ENCODE peak calls at places on chromosomes 7 and 10, in ten cellular contexts. J is mucosa of descending colon, N is AG10803, E is stromal cell of bone marrow, Q is NCI-H1417, L is brain microvascular endothelial cell, W is body of pancreas, G is SW480, K is NCI-H82, D is NCI-H1105 treated with DMSO at 0.1 percent for 48 hours. S is an unnamed sample.

GRCh38 chr10:74231375-74231774 is 80.4 kb downstream of the ADK start:
- DNase-seq in J (no peak), N (no peak), E (no peak), Q (no peak), L (peak), W (no peak), G (no peak), K (no peak), D (no peak), S (no peak)

GRCh38 chr7:15236958-15237357 is 324.9 kb downstream of the AGMO start:
- DNase-seq in J (no peak), N (no peak), E (no peak), Q (no peak), L (no peak), W (no peak), G (no peak), K (no peak), D (no peak), S (no peak)

GRCh38 chr10:67903581-67903980 is 19.1 kb downstream of the SIRT1 start:
- DNase-seq in J (no peak), N (no peak), E (no peak), Q (no peak), L (no peak), W (no peak), G (no peak), K (no peak), D (no peak), S (no peak)

GRCh38 chr10:119896937-119897336 is 4.4 kb downstream of the SEC23IP start:
- DNase-seq in J (peak), N (no peak), E (no peak), Q (no peak), L (no peak), W (peak), G (no peak), K (no peak), D (no peak), S (no peak)

GRCh38 chr10:21533577-21534475 is at the start of gene MLLT10:
- DNase-seq in J (peak), N (peak), E (peak), Q (peak), L (peak), W (peak), G (peak), K (peak), D (peak), S (peak)

GRCh38 chr10:21514808-21515580 is 10.5 kb downstream of the SKIDA1 start:
- DNase-seq in J (no peak), N (no peak), E (no peak), Q (no peak), L (no peak), W (no peak), G (no peak), K (peak), D (no peak), S (no peak)

GRCh38 chr10:14004536-14004935 is 326.2 kb downstream of the FRMD4A start:
- DNase-seq in J (no peak), N (no peak), E (no peak), Q (no peak), L (no peak), W (no peak), G (no peak), K (no peak), D (no peak), S (no peak)

GRCh38 chr7:57415326-57415725 is 34.7 kb upstream of the ZNF716 start:
- DNase-seq in J (no peak), N (no peak), E (no peak), Q (no peak), L (no peak), W (no peak), G (no peak), K (no peak), D (no peak), S (no peak)

GRCh38 chr10:120145107-120145506 is 252.6 kb downstream of the SEC23IP start:
- DNase-seq in J (no peak), N (no peak), E (no peak), Q (no peak), L (no peak), W (no peak), G (no peak), K (no peak), D (no peak), S (no peak)

GRCh38 chr7:132817844-132818427 is 241.7 kb upstream of the PLXNA4 start:
- DNase-seq in J (no peak), N (peak), E (peak), Q (no peak), L (no peak), W (no peak), G (no peak), K (no peak), D (no peak), S (no peak)